ENCODE peak calls at places on chromosome 4, in ten cellular contexts. One of them, this sample, is unnamed.
A peak's percentile ranks its signal among the peaks of the same experiment; 100 is the strongest.

GRCh38 chr4:147994076-147994475 is 262.2 kb downstream of the ARHGAP10 start:
- DNase-seq in MCF 10A: peak; percentile 3
- DNase-seq in LHCN-M2: peak; percentile 29
- DNase-seq in GM04503: no peak
- DNase-seq in T-helper 9 cell: no peak
- DNase-seq in iris pigment epithelial cell: peak; percentile 65
- DNase-seq in NCI-H460: no peak
- DNase-seq in EL: no peak
- DNase-seq in Ammon's horn: no peak
- DNase-seq in activated T-helper 1 cell treated with anti-CD3 and anti-CD28 coated beads, Interleukin-12 subunit alpha, Interleukin-12 subunit beta, Interleukin-2, Interleukin-4 antibody, amounts not matched to agents 30 ng/mL and 10 ng/mL and 1 ng/mL, durations not matched to agents 14 hours and 24 hours and 36 hours: no peak
- DNase-seq in this sample: no peak

GRCh38 chr4:169128902-169129301 is 118.8 kb upstream of the CBR4 start:
- DNase-seq in MCF 10A: no peak
- DNase-seq in LHCN-M2: no peak
- DNase-seq in GM04503: no peak
- DNase-seq in T-helper 9 cell: no peak
- DNase-seq in iris pigment epithelial cell: no peak
- DNase-seq in NCI-H460: peak; percentile 9
- DNase-seq in EL: no peak
- DNase-seq in Ammon's horn: no peak
- DNase-seq in activated T-helper 1 cell treated with anti-CD3 and anti-CD28 coated beads, Interleukin-12 subunit alpha, Interleukin-12 subunit beta, Interleukin-2, Interleukin-4 antibody, amounts not matched to agents 30 ng/mL and 10 ng/mL and 1 ng/mL, durations not matched to agents 14 hours and 24 hours and 36 hours: no peak
- DNase-seq in this sample: no peak

GRCh38 chr4:139843643-139844042 is 178.0 kb downstream of the MGST2 start:
- DNase-seq in MCF 10A: no peak
- DNase-seq in LHCN-M2: no peak
- DNase-seq in GM04503: no peak
- DNase-seq in T-helper 9 cell: no peak
- DNase-seq in iris pigment epithelial cell: no peak
- DNase-seq in NCI-H460: no peak
- DNase-seq in EL: no peak
- DNase-seq in Ammon's horn: no peak
- DNase-seq in activated T-helper 1 cell treated with anti-CD3 and anti-CD28 coated beads, Interleukin-12 subunit alpha, Interleukin-12 subunit beta, Interleukin-2, Interleukin-4 antibody, amounts not matched to agents 30 ng/mL and 10 ng/mL and 1 ng/mL, durations not matched to agents 14 hours and 24 hours and 36 hours: no peak
- DNase-seq in this sample: no peak

GRCh38 chr4:7917669-7918068 is 22.0 kb downstream of the AFAP1 start:
- DNase-seq in MCF 10A: no peak
- DNase-seq in LHCN-M2: no peak
- DNase-seq in GM04503: no peak
- DNase-seq in T-helper 9 cell: no peak
- DNase-seq in iris pigment epithelial cell: no peak
- DNase-seq in NCI-H460: no peak
- DNase-seq in EL: no peak
- DNase-seq in Ammon's horn: no peak
- DNase-seq in activated T-helper 1 cell treated with anti-CD3 and anti-CD28 coated beads, Interleukin-12 subunit alpha, Interleukin-12 subunit beta, Interleukin-2, Interleukin-4 antibody, amounts not matched to agents 30 ng/mL and 10 ng/mL and 1 ng/mL, durations not matched to agents 14 hours and 24 hours and 36 hours: no peak
- DNase-seq in this sample: no peak

GRCh38 chr4:61212788-61213187 is 12.7 kb downstream of the ADGRL3 start:
- DNase-seq in MCF 10A: no peak
- DNase-seq in LHCN-M2: no peak
- DNase-seq in GM04503: no peak
- DNase-seq in T-helper 9 cell: no peak
- DNase-seq in iris pigment epithelial cell: no peak
- DNase-seq in NCI-H460: no peak
- DNase-seq in EL: no peak
- DNase-seq in Ammon's horn: no peak
- DNase-seq in activated T-helper 1 cell treated with anti-CD3 and anti-CD28 coated beads, Interleukin-12 subunit alpha, Interleukin-12 subunit beta, Interleukin-2, Interleukin-4 antibody, amounts not matched to agents 30 ng/mL and 10 ng/mL and 1 ng/mL, durations not matched to agents 14 hours and 24 hours and 36 hours: no peak
- DNase-seq in this sample: no peak

GRCh38 chr4:104752337-104752736 is 257.6 kb upstream of the CXXC4 start:
- DNase-seq in MCF 10A: no peak
- DNase-seq in LHCN-M2: no peak
- DNase-seq in GM04503: no peak
- DNase-seq in T-helper 9 cell: no peak
- DNase-seq in iris pigment epithelial cell: peak; percentile 36
- DNase-seq in NCI-H460: no peak
- DNase-seq in EL: no peak
- DNase-seq in Ammon's horn: no peak
- DNase-seq in activated T-helper 1 cell treated with anti-CD3 and anti-CD28 coated beads, Interleukin-12 subunit alpha, Interleukin-12 subunit beta, Interleukin-2, Interleukin-4 antibody, amounts not matched to agents 30 ng/mL and 10 ng/mL and 1 ng/mL, durations not matched to agents 14 hours and 24 hours and 36 hours: no peak
- DNase-seq in this sample: no peak

GRCh38 chr4:129550281-129550785 is 454.4 kb downstream of the C4orf33 start:
- DNase-seq in MCF 10A: no peak
- DNase-seq in LHCN-M2: no peak
- DNase-seq in GM04503: no peak
- DNase-seq in T-helper 9 cell: no peak
- DNase-seq in iris pigment epithelial cell: no peak
- DNase-seq in NCI-H460: no peak
- DNase-seq in EL: no peak
- DNase-seq in Ammon's horn: no peak
- DNase-seq in activated T-helper 1 cell treated with anti-CD3 and anti-CD28 coated beads, Interleukin-12 subunit alpha, Interleukin-12 subunit beta, Interleukin-2, Interleukin-4 antibody, amounts not matched to agents 30 ng/mL and 10 ng/mL and 1 ng/mL, durations not matched to agents 14 hours and 24 hours and 36 hours: no peak
- DNase-seq in this sample: no peak

GRCh38 chr4:11719879-11720278 is 291.2 kb upstream of the HS3ST1 start:
- DNase-seq in MCF 10A: no peak
- DNase-seq in LHCN-M2: no peak
- DNase-seq in GM04503: no peak
- DNase-seq in T-helper 9 cell: no peak
- DNase-seq in iris pigment epithelial cell: no peak
- DNase-seq in NCI-H460: no peak
- DNase-seq in EL: no peak
- DNase-seq in Ammon's horn: no peak
- DNase-seq in activated T-helper 1 cell treated with anti-CD3 and anti-CD28 coated beads, Interleukin-12 subunit alpha, Interleukin-12 subunit beta, Interleukin-2, Interleukin-4 antibody, amounts not matched to agents 30 ng/mL and 10 ng/mL and 1 ng/mL, durations not matched to agents 14 hours and 24 hours and 36 hours: no peak
- DNase-seq in this sample: no peak

GRCh38 chr4:143399113-143399949 is 62.7 kb downstream of the GAB1 start:
- DNase-seq in MCF 10A: peak; percentile 49
- DNase-seq in LHCN-M2: peak; percentile 44
- DNase-seq in GM04503: no peak
- DNase-seq in T-helper 9 cell: no peak
- DNase-seq in iris pigment epithelial cell: peak; percentile 36
- DNase-seq in NCI-H460: peak; percentile 43
- DNase-seq in EL: peak; percentile 44
- DNase-seq in Ammon's horn: peak; percentile 41
- DNase-seq in activated T-helper 1 cell treated with anti-CD3 and anti-CD28 coated beads, Interleukin-12 subunit alpha, Interleukin-12 subunit beta, Interleukin-2, Interleukin-4 antibody, amounts not matched to agents 30 ng/mL and 10 ng/mL and 1 ng/mL, durations not matched to agents 14 hours and 24 hours and 36 hours: no peak
- DNase-seq in this sample: no peak

GRCh38 chr4:8198906-8199593 is at the start of gene SH3TC1:
- DNase-seq in MCF 10A: peak; percentile 92
- DNase-seq in LHCN-M2: peak; percentile 63
- DNase-seq in GM04503: peak; percentile 18
- DNase-seq in T-helper 9 cell: peak; percentile 39
- DNase-seq in iris pigment epithelial cell: peak; percentile 93
- DNase-seq in NCI-H460: peak; percentile 40
- DNase-seq in EL: peak; percentile 90
- DNase-seq in Ammon's horn: peak; percentile 88
- DNase-seq in activated T-helper 1 cell treated with anti-CD3 and anti-CD28 coated beads, Interleukin-12 subunit alpha, Interleukin-12 subunit beta, Interleukin-2, Interleukin-4 antibody, amounts not matched to agents 30 ng/mL and 10 ng/mL and 1 ng/mL, durations not matched to agents 14 hours and 24 hours and 36 hours: peak; percentile 65
- DNase-seq in this sample: no peak

GRCh38 chr4:173684223-173684622 is 154.2 kb upstream of the HAND2 start:
- DNase-seq in MCF 10A: no peak
- DNase-seq in LHCN-M2: no peak
- DNase-seq in GM04503: no peak
- DNase-seq in T-helper 9 cell: no peak
- DNase-seq in iris pigment epithelial cell: no peak
- DNase-seq in NCI-H460: no peak
- DNase-seq in EL: no peak
- DNase-seq in Ammon's horn: no peak
- DNase-seq in activated T-helper 1 cell treated with anti-CD3 and anti-CD28 coated beads, Interleukin-12 subunit alpha, Interleukin-12 subunit beta, Interleukin-2, Interleukin-4 antibody, amounts not matched to agents 30 ng/mL and 10 ng/mL and 1 ng/mL, durations not matched to agents 14 hours and 24 hours and 36 hours: no peak
- DNase-seq in this sample: no peak

GRCh38 chr4:145503486-145504072 is 21.9 kb downstream of the SMAD1 start:
- DNase-seq in MCF 10A: no peak
- DNase-seq in LHCN-M2: no peak
- DNase-seq in GM04503: no peak
- DNase-seq in T-helper 9 cell: no peak
- DNase-seq in iris pigment epithelial cell: no peak
- DNase-seq in NCI-H460: no peak
- DNase-seq in EL: no peak
- DNase-seq in Ammon's horn: no peak
- DNase-seq in activated T-helper 1 cell treated with anti-CD3 and anti-CD28 coated beads, Interleukin-12 subunit alpha, Interleukin-12 subunit beta, Interleukin-2, Interleukin-4 antibody, amounts not matched to agents 30 ng/mL and 10 ng/mL and 1 ng/mL, durations not matched to agents 14 hours and 24 hours and 36 hours: no peak
- DNase-seq in this sample: no peak

GRCh38 chr4:163121689-163122088 is 45.0 kb downstream of the NAF1 start:
- DNase-seq in MCF 10A: no peak
- DNase-seq in LHCN-M2: no peak
- DNase-seq in GM04503: no peak
- DNase-seq in T-helper 9 cell: no peak
- DNase-seq in iris pigment epithelial cell: peak; percentile 71
- DNase-seq in NCI-H460: no peak
- DNase-seq in EL: no peak
- DNase-seq in Ammon's horn: no peak
- DNase-seq in activated T-helper 1 cell treated with anti-CD3 and anti-CD28 coated beads, Interleukin-12 subunit alpha, Interleukin-12 subunit beta, Interleukin-2, Interleukin-4 antibody, amounts not matched to agents 30 ng/mL and 10 ng/mL and 1 ng/mL, durations not matched to agents 14 hours and 24 hours and 36 hours: no peak
- DNase-seq in this sample: no peak

GRCh38 chr4:53196872-53197759 is 168.7 kb downstream of the SCFD2 start:
- DNase-seq in MCF 10A: peak; percentile 79
- DNase-seq in LHCN-M2: peak; percentile 79
- DNase-seq in GM04503: peak; percentile 57
- DNase-seq in T-helper 9 cell: no peak
- DNase-seq in iris pigment epithelial cell: peak; percentile 92
- DNase-seq in NCI-H460: peak; percentile 60
- DNase-seq in EL: peak; percentile 72
- DNase-seq in Ammon's horn: peak; percentile 80
- DNase-seq in activated T-helper 1 cell treated with anti-CD3 and anti-CD28 coated beads, Interleukin-12 subunit alpha, Interleukin-12 subunit beta, Interleukin-2, Interleukin-4 antibody, amounts not matched to agents 30 ng/mL and 10 ng/mL and 1 ng/mL, durations not matched to agents 14 hours and 24 hours and 36 hours: no peak
- DNase-seq in this sample: no peak

GRCh38 chr4:186840222-186840701 is 116.6 kb upstream of the FAT1 start:
- DNase-seq in MCF 10A: no peak
- DNase-seq in LHCN-M2: no peak
- DNase-seq in GM04503: no peak
- DNase-seq in T-helper 9 cell: no peak
- DNase-seq in iris pigment epithelial cell: peak; percentile 91
- DNase-seq in NCI-H460: peak; percentile 65
- DNase-seq in EL: peak; percentile 56
- DNase-seq in Ammon's horn: no peak
- DNase-seq in activated T-helper 1 cell treated with anti-CD3 and anti-CD28 coated beads, Interleukin-12 subunit alpha, Interleukin-12 subunit beta, Interleukin-2, Interleukin-4 antibody, amounts not matched to agents 30 ng/mL and 10 ng/mL and 1 ng/mL, durations not matched to agents 14 hours and 24 hours and 36 hours: no peak
- DNase-seq in this sample: no peak

GRCh38 chr4:70778888-70779422 is 57.2 kb downstream of the RUFY3 start:
- DNase-seq in MCF 10A: no peak
- DNase-seq in LHCN-M2: no peak
- DNase-seq in GM04503: no peak
- DNase-seq in T-helper 9 cell: no peak
- DNase-seq in iris pigment epithelial cell: peak; percentile 95
- DNase-seq in NCI-H460: no peak
- DNase-seq in EL: no peak
- DNase-seq in Ammon's horn: no peak
- DNase-seq in activated T-helper 1 cell treated with anti-CD3 and anti-CD28 coated beads, Interleukin-12 subunit alpha, Interleukin-12 subunit beta, Interleukin-2, Interleukin-4 antibody, amounts not matched to agents 30 ng/mL and 10 ng/mL and 1 ng/mL, durations not matched to agents 14 hours and 24 hours and 36 hours: no peak
- DNase-seq in this sample: no peak

GRCh38 chr4:43990968-43991367 is 457.6 kb downstream of the KCTD8 start:
- DNase-seq in MCF 10A: no peak
- DNase-seq in LHCN-M2: no peak
- DNase-seq in GM04503: no peak
- DNase-seq in T-helper 9 cell: no peak
- DNase-seq in iris pigment epithelial cell: no peak
- DNase-seq in NCI-H460: no peak
- DNase-seq in EL: no peak
- DNase-seq in Ammon's horn: no peak
- DNase-seq in activated T-helper 1 cell treated with anti-CD3 and anti-CD28 coated beads, Interleukin-12 subunit alpha, Interleukin-12 subunit beta, Interleukin-2, Interleukin-4 antibody, amounts not matched to agents 30 ng/mL and 10 ng/mL and 1 ng/mL, durations not matched to agents 14 hours and 24 hours and 36 hours: no peak
- DNase-seq in this sample: no peak

GRCh38 chr4:76558391-76559235 is 123.6 kb downstream of the SHROOM3 start:
- DNase-seq in MCF 10A: no peak
- DNase-seq in LHCN-M2: no peak
- DNase-seq in GM04503: no peak
- DNase-seq in T-helper 9 cell: no peak
- DNase-seq in iris pigment epithelial cell: no peak
- DNase-seq in NCI-H460: no peak
- DNase-seq in EL: peak; percentile 46
- DNase-seq in Ammon's horn: no peak
- DNase-seq in activated T-helper 1 cell treated with anti-CD3 and anti-CD28 coated beads, Interleukin-12 subunit alpha, Interleukin-12 subunit beta, Interleukin-2, Interleukin-4 antibody, amounts not matched to agents 30 ng/mL and 10 ng/mL and 1 ng/mL, durations not matched to agents 14 hours and 24 hours and 36 hours: no peak
- DNase-seq in this sample: no peak

GRCh38 chr4:40811886-40812857 is 62.4 kb downstream of the NSUN7 start:
- DNase-seq in MCF 10A: peak; percentile 5
- DNase-seq in LHCN-M2: peak; percentile 3
- DNase-seq in GM04503: no peak
- DNase-seq in T-helper 9 cell: no peak
- DNase-seq in iris pigment epithelial cell: peak; percentile 88
- DNase-seq in NCI-H460: no peak
- DNase-seq in EL: no peak
- DNase-seq in Ammon's horn: no peak
- DNase-seq in activated T-helper 1 cell treated with anti-CD3 and anti-CD28 coated beads, Interleukin-12 subunit alpha, Interleukin-12 subunit beta, Interleukin-2, Interleukin-4 antibody, amounts not matched to agents 30 ng/mL and 10 ng/mL and 1 ng/mL, durations not matched to agents 14 hours and 24 hours and 36 hours: no peak
- DNase-seq in this sample: no peak

GRCh38 chr4:89352541-89352940 is 44.9 kb upstream of the GPRIN3 start:
- DNase-seq in MCF 10A: no peak
- DNase-seq in LHCN-M2: no peak
- DNase-seq in GM04503: no peak
- DNase-seq in T-helper 9 cell: no peak
- DNase-seq in iris pigment epithelial cell: no peak
- DNase-seq in NCI-H460: no peak
- DNase-seq in EL: no peak
- DNase-seq in Ammon's horn: no peak
- DNase-seq in activated T-helper 1 cell treated with anti-CD3 and anti-CD28 coated beads, Interleukin-12 subunit alpha, Interleukin-12 subunit beta, Interleukin-2, Interleukin-4 antibody, amounts not matched to agents 30 ng/mL and 10 ng/mL and 1 ng/mL, durations not matched to agents 14 hours and 24 hours and 36 hours: no peak
- DNase-seq in this sample: no peak

GRCh38 chr4:76954489-76954888 is 4.9 kb downstream of the SEPTIN11 start:
- DNase-seq in MCF 10A: no peak
- DNase-seq in LHCN-M2: peak; percentile 43
- DNase-seq in GM04503: no peak
- DNase-seq in T-helper 9 cell: no peak
- DNase-seq in iris pigment epithelial cell: no peak
- DNase-seq in NCI-H460: no peak
- DNase-seq in EL: no peak
- DNase-seq in Ammon's horn: no peak
- DNase-seq in activated T-helper 1 cell treated with anti-CD3 and anti-CD28 coated beads, Interleukin-12 subunit alpha, Interleukin-12 subunit beta, Interleukin-2, Interleukin-4 antibody, amounts not matched to agents 30 ng/mL and 10 ng/mL and 1 ng/mL, durations not matched to agents 14 hours and 24 hours and 36 hours: no peak
- DNase-seq in this sample: no peak

GRCh38 chr4:785332-786073 is 40.4 kb downstream of the CPLX1 start:
- DNase-seq in MCF 10A: no peak
- DNase-seq in LHCN-M2: no peak
- DNase-seq in GM04503: no peak
- DNase-seq in T-helper 9 cell: no peak
- DNase-seq in iris pigment epithelial cell: no peak
- DNase-seq in NCI-H460: no peak
- DNase-seq in EL: no peak
- DNase-seq in Ammon's horn: no peak
- DNase-seq in activated T-helper 1 cell treated with anti-CD3 and anti-CD28 coated beads, Interleukin-12 subunit alpha, Interleukin-12 subunit beta, Interleukin-2, Interleukin-4 antibody, amounts not matched to agents 30 ng/mL and 10 ng/mL and 1 ng/mL, durations not matched to agents 14 hours and 24 hours and 36 hours: no peak
- DNase-seq in this sample: peak; percentile 69

This sample was measured in endodermal cell.